ENCODE peak calls at places on chromosomes 16 and 17, in five cellular contexts. U is prostate gland; R is CD8-positive, alpha-beta memory T cell; K is A549; O is heart left ventricle. B is an unnamed sample. For H3K4me1, the result is how much of the 10 kb centered on the place peaks cover.

GRCh38 chr16:15729152-15729551 is 79.1 kb downstream of the NDE1 start:
- DNase-seq in R (no peak), O (no peak), K (no peak), U (no peak), B (no peak)

GRCh38 chr16:46830417-46830901 is 521 bp downstream of the C16orf87 start:
- DNase-seq in R (peak), O (peak), K (peak), U (peak), B (peak)

GRCh38 chr16:4244254-4244812 is 2.5 kb upstream of the SRL start:
- DNase-seq in K (no peak), U (no peak), R (no peak), O (no peak), B (no peak)

GRCh38 chr17:66493283-66494019 is 191.0 kb downstream of the PRKCA start:
- DNase-seq in U (no peak), R (no peak), O (no peak), K (peak), B (no peak)

GRCh38 chr16:9874233-9874632 is 308.0 kb downstream of the GRIN2A start:
- DNase-seq in K (no peak), R (no peak), U (no peak), O (no peak), B (no peak)

GRCh38 chr17:58487589-58488427 is at the start of gene HSF5:
- DNase-seq in U (no peak), O (peak), K (no peak), R (peak), B (peak)

GRCh38 chr17:21272881-21273839 is 11.4 kb upstream of the MAP2K3 start:
- DNase-seq in R (no peak), O (no peak), K (no peak), U (no peak), B (no peak)

GRCh38 chr17:77445908-77446535 is 305.3 kb downstream of the SEC14L1 start:
- DNase-seq in O (no peak), K (no peak), R (peak), U (no peak), B (peak)

GRCh38 chr16:57091990-57092785 is at the start of gene CPNE2:
- DNase-seq in K (peak), U (peak), O (peak), R (no peak), B (peak)

GRCh38 chr17:69743091-69743490 is 328.6 kb downstream of the MAP2K6 start:
- DNase-seq in K (no peak), O (no peak), R (no peak), U (no peak), B (no peak)

GRCh38 chr16:19288872-19289799 is 3.6 kb downstream of the CLEC19A start:
- DNase-seq in O (no peak), K (peak), U (no peak), R (no peak), B (no peak)

GRCh38 chr17:82022310-82022980 is at the start of gene CENPX:
- DNase-seq in U (no peak), R (peak), K (no peak), O (no peak), B (no peak)

GRCh38 chr17:78558181-78558850 is 18.9 kb downstream of the DNAH17 start:
- DNase-seq in O (peak), R (no peak), U (no peak), K (peak), B (no peak)

GRCh38 chr16:49750341-49751011 is 105.4 kb downstream of the ZNF423 start:
- DNase-seq in K (no peak), O (peak), U (no peak), R (no peak), B (no peak)

GRCh38 chr17:1640329-1641064 is 5.0 kb downstream of the SCARF1 start:
- DNase-seq in K (no peak), O (peak), U (no peak), R (no peak), B (no peak)

GRCh38 chr16:62620259-62620658 is 584.0 kb upstream of the CDH8 start:
- DNase-seq in O (no peak), R (no peak), U (no peak), K (no peak), B (no peak)

GRCh38 chr16:85435298-85435697 is 177.8 kb upstream of the GSE1 start:
- DNase-seq in O (no peak), U (no peak), R (no peak), K (no peak), B (no peak)

GRCh38 chr17:38416840-38417209 is 11.4 kb upstream of the ARHGAP23 start:
- DNase-seq in U (no peak), R (no peak), K (no peak), O (no peak), B (no peak)

GRCh38 chr16:13997933-13998332 is 73.2 kb upstream of the MRTFB start:
- DNase-seq in K (no peak), R (no peak), O (no peak), U (no peak), B (no peak)

GRCh38 chr16:83842755-83843507 is 35.2 kb downstream of the HSBP1 start:
- DNase-seq in R (no peak), U (no peak), O (no peak), K (no peak), B (no peak)

GRCh38 chr16:89290472-89290871 is 73.0 kb downstream of the ZNF778 start:
- DNase-seq in O (peak), R (no peak), U (no peak), K (no peak), B (no peak)

GRCh38 chr16:89292443-89293078 is 75.1 kb downstream of the ZNF778 start:
- DNase-seq in U (no peak), K (no peak), R (no peak), O (peak), B (no peak)

GRCh38 chr16:89290887-89291286 is 73.4 kb downstream of the ZNF778 start:
- DNase-seq in O (peak), U (no peak), R (no peak), K (no peak), B (no peak)

GRCh38 chr16:89291355-89291754 is 73.9 kb downstream of the ZNF778 start:
- DNase-seq in O (peak), U (no peak), R (no peak), K (no peak), B (no peak)

DNA sequence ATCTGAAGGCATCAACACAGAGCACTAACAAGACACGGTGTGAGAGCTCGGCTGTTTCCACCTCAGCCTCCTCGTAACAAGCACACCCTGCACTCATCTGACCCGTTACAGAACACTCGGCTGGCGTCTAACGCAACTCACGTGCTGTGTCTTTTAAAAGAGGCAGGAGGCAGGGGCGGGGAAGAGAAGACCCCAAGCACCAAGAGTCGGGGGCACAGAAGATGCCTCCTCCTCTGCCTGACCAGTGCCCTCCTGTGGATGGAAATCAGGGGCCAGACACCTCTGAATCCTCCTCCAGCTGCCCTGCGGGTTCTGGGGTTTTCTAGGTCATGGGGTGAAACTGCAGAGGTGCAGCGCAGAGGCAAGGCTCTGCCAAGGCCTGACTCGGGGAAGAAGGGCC is 74.3 kb downstream of the ZNF778 start:
- DNase-seq in O (peak), U (no peak), R (no peak), K (no peak), B (no peak)
- H3K4me1 ChIP-seq in O (under half), U (under half), R (under half), K (under half), B (under half)

DNA sequence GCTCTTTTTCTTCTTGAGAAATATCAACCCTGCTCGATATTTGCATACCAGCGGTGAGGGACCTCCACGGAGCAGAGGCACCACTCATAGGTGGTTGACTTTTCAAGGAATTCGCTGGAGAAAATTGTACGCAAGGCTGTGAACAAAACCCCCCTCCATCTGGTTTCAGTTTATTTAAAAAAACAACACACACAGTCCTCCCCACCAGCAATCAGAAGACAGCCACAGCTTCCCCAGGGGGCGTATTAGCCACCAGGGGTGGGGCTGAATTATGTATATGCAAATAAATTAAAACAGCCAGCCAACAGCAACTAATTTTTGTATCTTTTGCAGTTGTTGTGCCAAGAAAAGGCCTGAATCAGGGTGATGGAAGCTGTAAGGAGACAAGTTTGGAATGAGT is 5.9 kb upstream of the HSD11B2 start:
- DNase-seq in U (no peak), R (no peak), K (no peak), O (no peak), B (no peak)
- H3K27ac ChIP-seq in U (no peak), R (no peak), K (no peak), O (no peak), B (no peak)

GRCh38 chr17:12053552-12053951 is 32.9 kb downstream of the MAP2K4 start:
- DNase-seq in R (no peak), O (no peak), K (no peak), U (no peak), B (no peak)
- H3K4me1 ChIP-seq in R (under half), O (under half), K (under half), U (under half), B (under half)

GRCh38 chr16:78137179-78137578 is 37.7 kb downstream of the WWOX start:
- DNase-seq in U (no peak), K (no peak), R (no peak), O (no peak), B (no peak)

GRCh38 chr16:78137782-78138616 is 38.5 kb downstream of the WWOX start:
- DNase-seq in U (no peak), K (no peak), O (no peak), R (no peak), B (no peak)

GRCh38 chr16:78133919-78134318 is 34.5 kb downstream of the WWOX start:
- DNase-seq in U (peak), O (no peak), K (peak), R (no peak), B (no peak)

GRCh38 chr16:78130950-78131349 is 31.5 kb downstream of the WWOX start:
- DNase-seq in U (no peak), R (no peak), K (no peak), O (no peak), B (no peak)

DNA sequence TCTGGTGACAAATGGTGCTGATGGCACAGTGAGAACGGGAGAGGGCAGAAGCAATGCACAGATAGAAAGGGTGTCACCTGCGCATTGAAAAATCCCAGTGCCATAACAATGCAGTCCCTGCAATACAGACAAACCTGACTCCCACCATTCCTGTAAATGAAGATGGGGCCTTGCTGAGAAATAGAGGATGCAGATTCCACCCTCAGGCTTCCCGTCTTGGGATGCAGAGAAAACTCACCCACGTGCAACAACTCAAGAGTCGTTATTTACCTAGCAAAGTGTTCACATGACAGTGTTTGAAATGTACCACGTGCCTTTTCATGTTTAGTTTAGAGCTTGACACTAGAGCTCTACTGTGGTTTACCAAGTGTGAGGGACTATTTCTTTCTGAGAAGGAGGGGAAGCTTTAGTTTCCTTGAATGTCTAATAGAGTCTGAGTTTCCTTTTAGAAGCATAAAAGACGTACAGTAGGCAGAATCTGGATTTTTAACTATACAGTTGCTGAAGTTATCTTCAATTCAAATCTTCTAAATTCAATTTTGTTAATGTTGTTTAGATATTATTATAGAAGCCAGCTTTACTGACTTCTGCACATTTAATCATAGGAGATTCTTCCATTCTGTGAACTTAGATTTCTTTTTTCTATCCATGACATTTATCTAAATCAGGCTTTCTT is 35.6 kb downstream of the WWOX start:
- DNase-seq in R (no peak), U (no peak), O (no peak), K (no peak), B (no peak)
- H3K27ac ChIP-seq in R (no peak), U (no peak), O (no peak), K (no peak), B (no peak)

DNA sequence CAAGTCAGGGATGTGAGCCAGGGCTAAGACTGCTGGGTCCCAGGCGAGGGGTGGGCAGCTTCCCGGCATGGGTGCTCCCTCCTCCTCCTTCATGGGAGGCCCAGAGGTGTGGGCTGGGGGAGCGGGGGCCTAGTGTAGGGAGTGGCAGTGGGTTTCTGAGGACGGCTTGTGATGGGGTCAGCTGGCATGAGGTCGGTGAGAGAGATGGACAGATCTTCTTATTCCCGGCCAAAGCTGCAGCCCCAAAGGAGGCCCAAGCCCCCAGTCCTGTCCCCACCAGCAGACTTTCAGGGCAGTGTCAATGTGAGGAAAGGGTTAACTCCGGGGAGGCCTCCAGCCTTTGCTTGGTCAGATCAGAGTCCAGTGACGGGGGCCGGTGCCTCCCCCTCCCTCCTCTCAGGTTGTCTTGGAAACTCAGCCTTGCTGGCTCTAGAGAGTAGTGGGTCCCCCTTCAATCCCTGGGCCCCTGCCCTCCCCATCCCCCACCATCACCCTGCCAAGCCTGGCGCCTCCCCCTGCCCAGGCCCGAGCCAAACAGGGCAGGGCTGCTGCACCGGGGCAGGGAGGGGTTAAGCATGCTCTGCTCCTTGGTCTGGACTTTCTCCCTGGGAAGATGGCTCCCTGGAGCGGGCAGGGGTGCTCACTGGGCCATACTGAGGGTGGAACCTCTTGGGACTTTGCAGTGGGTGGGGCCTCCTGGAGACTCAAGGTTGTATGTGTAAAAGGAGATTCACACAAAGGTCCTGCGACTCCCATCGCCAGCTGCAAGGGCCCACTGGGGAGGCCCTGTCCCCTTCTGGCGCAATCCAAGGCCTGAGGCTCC is 12.4 kb downstream of the NAT9 start:
- DNase-seq in K (peak), O (no peak), R (no peak), U (no peak), B (no peak)
- H3K4me1 ChIP-seq in K (half or more), O (half or more), R (under half), U (under half), B (under half)

GRCh38 chr17:19370493-19370960 is 7.8 kb upstream of the MAPK7 start:
- DNase-seq in K (no peak), R (peak), U (no peak), O (peak), B (peak)
- H3K27ac ChIP-seq in K (no peak), R (no peak), U (no peak), O (peak), B (no peak)

B was measured in aorta.